ENCODE peak calls at places on chromosome 7, in nine cellular contexts. C, Z, D, N, B, H, A, G and V are unnamed samples.

GRCh38 chr7:117872565-117873055 is 631 bp downstream of the CTTNBP2 start:
- DNase-seq in C (peak; percentile 37), Z (peak; percentile 73), D (no peak), N (no peak), B (no peak), H (no peak), A (no peak), G (peak; percentile 17), V (no peak)

GRCh38 chr7:88789480-88790064 is 6.0 kb downstream of the TEX47 start:
- DNase-seq in C (no peak), Z (no peak), D (peak; percentile 2), N (no peak), B (no peak), H (no peak), A (peak; percentile 60), G (peak; percentile 34), V (peak; percentile 64)

GRCh38 chr7:135758531-135758932 is 9.9 kb upstream of the FAM180A start:
- DNase-seq in C (peak; percentile 28), Z (peak; percentile 73), D (peak; percentile 84), N (no peak), B (no peak), H (no peak), A (no peak), G (peak; percentile 80), V (no peak)

GRCh38 chr7:126856691-126857291 is 395.9 kb downstream of the GRM8 start:
- DNase-seq in C (no peak), Z (no peak), D (no peak), N (no peak), B (no peak), H (no peak), A (peak; percentile 58), G (no peak), V (peak; percentile 45)

GRCh38 chr7:42161723-42162122 is 75.3 kb downstream of the GLI3 start:
- DNase-seq in C (no peak), Z (no peak), D (no peak), N (no peak), B (no peak), H (no peak), A (no peak), G (no peak), V (no peak)

GRCh38 chr7:107933386-107934013 is 42.5 kb downstream of the DLD start:
- DNase-seq in C (no peak), Z (no peak), D (no peak), N (no peak), B (no peak), H (no peak), A (no peak), G (no peak), V (no peak)

GRCh38 chr7:12655161-12655560 is 32.3 kb upstream of the ARL4A start:
- DNase-seq in C (no peak), Z (no peak), D (no peak), N (no peak), B (no peak), H (no peak), A (no peak), G (no peak), V (no peak)

GRCh38 chr7:94621120-94621519 is 34.8 kb downstream of the SGCE start:
- DNase-seq in C (no peak), Z (no peak), D (no peak), N (no peak), B (no peak), H (no peak), A (no peak), G (no peak), V (no peak)

GRCh38 chr7:111931016-111931517 is 275.1 kb downstream of the DOCK4 start:
- DNase-seq in C (no peak), Z (no peak), D (peak; percentile 59), N (no peak), B (peak; percentile 15), H (no peak), A (no peak), G (peak; percentile 31), V (peak; percentile 2)